ENCODE peak calls at places on chromosome 11, in nine cellular contexts. One of them, this sample, is unnamed.

GRCh38 chr11:115430345-115430744 is 73.9 kb downstream of the CADM1 start:
- DNase-seq in GM19239: no peak
- DNase-seq in heart left ventricle: no peak
- DNase-seq in CD4-positive, CD25-positive, alpha-beta regulatory T cell: no peak
- DNase-seq in NCI-H2081: no peak
- DNase-seq in OCI-M1: no peak
- DNase-seq in endothelial cell: no peak
- DNase-seq in EH: no peak
- DNase-seq in stimulated activated CD4-positive, alpha-beta T cell treated with anti-CD3 and anti-CD28 coated beads, TNF-alpha, amount 100 ng/mL, for 48 hours: no peak
- DNase-seq in this sample: no peak

GRCh38 chr11:2518112-2518982 is 73.5 kb downstream of the KCNQ1 start:
- DNase-seq in GM19239: no peak
- DNase-seq in heart left ventricle: peak
- DNase-seq in CD4-positive, CD25-positive, alpha-beta regulatory T cell: no peak
- DNase-seq in NCI-H2081: no peak
- DNase-seq in OCI-M1: no peak
- DNase-seq in endothelial cell: peak
- DNase-seq in EH: no peak
- DNase-seq in stimulated activated CD4-positive, alpha-beta T cell treated with anti-CD3 and anti-CD28 coated beads, TNF-alpha, amount 100 ng/mL, for 48 hours: no peak
- DNase-seq in this sample: peak

GRCh38 chr11:87203907-87204602 is 166.3 kb downstream of the TMEM135 start:
- DNase-seq in GM19239: no peak
- DNase-seq in heart left ventricle: no peak
- DNase-seq in CD4-positive, CD25-positive, alpha-beta regulatory T cell: no peak
- DNase-seq in NCI-H2081: no peak
- DNase-seq in OCI-M1: peak
- DNase-seq in endothelial cell: no peak
- DNase-seq in EH: no peak
- DNase-seq in stimulated activated CD4-positive, alpha-beta T cell treated with anti-CD3 and anti-CD28 coated beads, TNF-alpha, amount 100 ng/mL, for 48 hours: no peak
- DNase-seq in this sample: no peak

GRCh38 chr11:57482782-57483569 is 22.6 kb downstream of the RTN4RL2 start:
- DNase-seq in GM19239: no peak
- DNase-seq in heart left ventricle: no peak
- DNase-seq in CD4-positive, CD25-positive, alpha-beta regulatory T cell: peak
- DNase-seq in NCI-H2081: no peak
- DNase-seq in OCI-M1: no peak
- DNase-seq in endothelial cell: peak
- DNase-seq in EH: no peak
- DNase-seq in stimulated activated CD4-positive, alpha-beta T cell treated with anti-CD3 and anti-CD28 coated beads, TNF-alpha, amount 100 ng/mL, for 48 hours: peak
- DNase-seq in this sample: peak

GRCh38 chr11:64305691-64306562 is 603 bp downstream of the ESRRA start:
- DNase-seq in GM19239: no peak
- DNase-seq in heart left ventricle: peak
- DNase-seq in CD4-positive, CD25-positive, alpha-beta regulatory T cell: peak
- DNase-seq in NCI-H2081: peak
- DNase-seq in OCI-M1: peak
- DNase-seq in endothelial cell: peak
- DNase-seq in EH: peak
- DNase-seq in stimulated activated CD4-positive, alpha-beta T cell treated with anti-CD3 and anti-CD28 coated beads, TNF-alpha, amount 100 ng/mL, for 48 hours: peak
- DNase-seq in this sample: peak

GRCh38 chr11:69352181-69352580 is 58.2 kb downstream of the MYEOV start:
- DNase-seq in GM19239: no peak
- DNase-seq in heart left ventricle: no peak
- DNase-seq in CD4-positive, CD25-positive, alpha-beta regulatory T cell: no peak
- DNase-seq in NCI-H2081: no peak
- DNase-seq in OCI-M1: no peak
- DNase-seq in endothelial cell: no peak
- DNase-seq in EH: peak
- DNase-seq in stimulated activated CD4-positive, alpha-beta T cell treated with anti-CD3 and anti-CD28 coated beads, TNF-alpha, amount 100 ng/mL, for 48 hours: no peak
- DNase-seq in this sample: peak

GRCh38 chr11:60679879-60680278 is 19.5 kb upstream of the MS4A8 start:
- DNase-seq in GM19239: no peak
- DNase-seq in heart left ventricle: no peak
- DNase-seq in CD4-positive, CD25-positive, alpha-beta regulatory T cell: no peak
- DNase-seq in NCI-H2081: no peak
- DNase-seq in OCI-M1: no peak
- DNase-seq in endothelial cell: no peak
- DNase-seq in EH: no peak
- DNase-seq in stimulated activated CD4-positive, alpha-beta T cell treated with anti-CD3 and anti-CD28 coated beads, TNF-alpha, amount 100 ng/mL, for 48 hours: no peak
- DNase-seq in this sample: no peak

GRCh38 chr11:57349491-57350274 is 11.5 kb downstream of the P2RX3 start:
- DNase-seq in GM19239: peak
- DNase-seq in heart left ventricle: peak
- DNase-seq in CD4-positive, CD25-positive, alpha-beta regulatory T cell: peak
- DNase-seq in NCI-H2081: no peak
- DNase-seq in OCI-M1: peak
- DNase-seq in endothelial cell: peak
- DNase-seq in EH: peak
- DNase-seq in stimulated activated CD4-positive, alpha-beta T cell treated with anti-CD3 and anti-CD28 coated beads, TNF-alpha, amount 100 ng/mL, for 48 hours: peak
- DNase-seq in this sample: peak

GRCh38 chr11:106031210-106031845 is 9.3 kb upstream of the MSANTD4 start:
- DNase-seq in GM19239: no peak
- DNase-seq in heart left ventricle: no peak
- DNase-seq in CD4-positive, CD25-positive, alpha-beta regulatory T cell: no peak
- DNase-seq in NCI-H2081: no peak
- DNase-seq in OCI-M1: no peak
- DNase-seq in endothelial cell: no peak
- DNase-seq in EH: no peak
- DNase-seq in stimulated activated CD4-positive, alpha-beta T cell treated with anti-CD3 and anti-CD28 coated beads, TNF-alpha, amount 100 ng/mL, for 48 hours: no peak
- DNase-seq in this sample: no peak

GRCh38 chr11:114296190-114296978 is at the start of gene NNMT:
- DNase-seq in GM19239: no peak
- DNase-seq in heart left ventricle: peak
- DNase-seq in CD4-positive, CD25-positive, alpha-beta regulatory T cell: no peak
- DNase-seq in NCI-H2081: no peak
- DNase-seq in OCI-M1: peak
- DNase-seq in endothelial cell: no peak
- DNase-seq in EH: peak
- DNase-seq in stimulated activated CD4-positive, alpha-beta T cell treated with anti-CD3 and anti-CD28 coated beads, TNF-alpha, amount 100 ng/mL, for 48 hours: no peak
- DNase-seq in this sample: peak

GRCh38 chr11:33645686-33646085 is 54.9 kb downstream of the C11orf91 start:
- DNase-seq in GM19239: no peak
- DNase-seq in heart left ventricle: no peak
- DNase-seq in CD4-positive, CD25-positive, alpha-beta regulatory T cell: no peak
- DNase-seq in NCI-H2081: no peak
- DNase-seq in OCI-M1: no peak
- DNase-seq in endothelial cell: no peak
- DNase-seq in EH: no peak
- DNase-seq in stimulated activated CD4-positive, alpha-beta T cell treated with anti-CD3 and anti-CD28 coated beads, TNF-alpha, amount 100 ng/mL, for 48 hours: no peak
- DNase-seq in this sample: peak

GRCh38 chr11:369336-370018 is at the start of gene B4GALNT4:
- DNase-seq in GM19239: peak
- DNase-seq in heart left ventricle: no peak
- DNase-seq in CD4-positive, CD25-positive, alpha-beta regulatory T cell: peak
- DNase-seq in NCI-H2081: peak
- DNase-seq in OCI-M1: no peak
- DNase-seq in endothelial cell: no peak
- DNase-seq in EH: peak
- DNase-seq in stimulated activated CD4-positive, alpha-beta T cell treated with anti-CD3 and anti-CD28 coated beads, TNF-alpha, amount 100 ng/mL, for 48 hours: no peak
- DNase-seq in this sample: peak

GRCh38 chr11:16318320-16318719 is 38.0 kb downstream of the SOX6 start:
- DNase-seq in GM19239: no peak
- DNase-seq in heart left ventricle: no peak
- DNase-seq in CD4-positive, CD25-positive, alpha-beta regulatory T cell: no peak
- DNase-seq in NCI-H2081: no peak
- DNase-seq in OCI-M1: no peak
- DNase-seq in endothelial cell: no peak
- DNase-seq in EH: no peak
- DNase-seq in stimulated activated CD4-positive, alpha-beta T cell treated with anti-CD3 and anti-CD28 coated beads, TNF-alpha, amount 100 ng/mL, for 48 hours: no peak
- DNase-seq in this sample: no peak

GRCh38 chr11:93528252-93528651 is 14.9 kb downstream of the SMCO4 start:
- DNase-seq in GM19239: no peak
- DNase-seq in heart left ventricle: no peak
- DNase-seq in CD4-positive, CD25-positive, alpha-beta regulatory T cell: no peak
- DNase-seq in NCI-H2081: no peak
- DNase-seq in OCI-M1: no peak
- DNase-seq in endothelial cell: no peak
- DNase-seq in EH: no peak
- DNase-seq in stimulated activated CD4-positive, alpha-beta T cell treated with anti-CD3 and anti-CD28 coated beads, TNF-alpha, amount 100 ng/mL, for 48 hours: no peak
- DNase-seq in this sample: no peak

GRCh38 chr11:8617063-8617462 is 23.0 kb upstream of the STK33 start:
- DNase-seq in GM19239: no peak
- DNase-seq in heart left ventricle: no peak
- DNase-seq in CD4-positive, CD25-positive, alpha-beta regulatory T cell: no peak
- DNase-seq in NCI-H2081: no peak
- DNase-seq in OCI-M1: no peak
- DNase-seq in endothelial cell: no peak
- DNase-seq in EH: no peak
- DNase-seq in stimulated activated CD4-positive, alpha-beta T cell treated with anti-CD3 and anti-CD28 coated beads, TNF-alpha, amount 100 ng/mL, for 48 hours: no peak
- DNase-seq in this sample: peak

This sample was measured in endodermal cell.